ENCODE peak calls at places on chromosomes 11 and 22, in eight cellular contexts. H, F, J, K, Q, T, X and B are unnamed samples.

GRCh38 chr11:74417379-74417804 is 19.2 kb upstream of the PGM2L1 start:
- DNase-seq in K (no peak), F (no peak), X (no peak), J (no peak), Q (no peak), H (no peak), T (no peak), B (no peak)

GRCh38 chr11:36062796-36063380 is 119.0 kb downstream of the LDLRAD3 start:
- DNase-seq in Q (no peak), H (no peak), F (no peak), J (no peak), X (no peak), T (no peak), K (no peak), B (no peak)

GRCh38 chr11:121895919-121896318 is 220.1 kb downstream of the BLID start:
- DNase-seq in H (peak; percentile 38), Q (no peak), X (no peak), F (no peak), J (no peak), T (peak; percentile 68), K (no peak), B (no peak)

GRCh38 chr11:118895093-118896039 is 11.7 kb downstream of the CXCR5 start:
- DNase-seq in Q (no peak), H (no peak), J (no peak), K (peak; percentile 10), X (peak; percentile 68), F (peak; percentile 57), T (no peak), B (no peak)

GRCh38 chr22:39908737-39909136 is 7.9 kb downstream of the GRAP2 start:
- DNase-seq in Q (no peak), F (no peak), H (no peak), X (peak; percentile 36), T (no peak), K (no peak), J (no peak), B (no peak)

GRCh38 chr11:32092581-32093170 is 1.8 kb downstream of the RCN1 start:
- DNase-seq in H (no peak), K (no peak), X (no peak), F (no peak), T (no peak), J (no peak), Q (no peak), B (no peak)

GRCh38 chr11:7609521-7609920 is 63.8 kb downstream of the CYB5R2 start:
- DNase-seq in H (no peak), X (no peak), K (no peak), Q (no peak), J (no peak), T (peak; percentile 43), F (no peak), B (no peak)

GRCh38 chr11:130070829-130071205 is 1.1 kb downstream of the APLP2 start:
- DNase-seq in F (no peak), J (no peak), T (peak; percentile 40), Q (no peak), X (no peak), H (no peak), K (no peak), B (no peak)

GRCh38 chr22:34800265-34800664 is 265.7 kb upstream of the ISX start:
- DNase-seq in F (no peak), X (no peak), Q (no peak), H (no peak), T (peak; percentile 91), K (no peak), J (no peak), B (no peak)

GRCh38 chr22:36306227-36306626 is 53.3 kb downstream of the APOL1 start:
- DNase-seq in Q (no peak), K (no peak), H (no peak), T (no peak), X (no peak), J (no peak), F (no peak), B (no peak)

GRCh38 chr11:1048375-1049070 is 12.0 kb upstream of the MUC6 start:
- DNase-seq in T (no peak), Q (no peak), F (no peak), J (no peak), H (no peak), X (no peak), K (no peak), B (no peak)

GRCh38 chr22:37381489-37381888 is 45.8 kb downstream of the ELFN2 start:
- DNase-seq in Q (no peak), J (no peak), T (no peak), X (no peak), F (no peak), H (no peak), K (no peak), B (no peak)

GRCh38 chr11:23090659-23091058 is 230.4 kb upstream of the CCDC179 start:
- DNase-seq in T (no peak), J (no peak), X (no peak), Q (no peak), F (no peak), K (no peak), H (no peak), B (no peak)

GRCh38 chr11:37560346-37560745 is 962.3 kb upstream of the RAG2 start:
- DNase-seq in H (no peak), K (no peak), Q (no peak), F (no peak), X (no peak), J (no peak), T (no peak), B (no peak)

GRCh38 chr11:129973809-129974208 is 28.8 kb downstream of the PRDM10 start:
- DNase-seq in H (no peak), J (no peak), X (no peak), T (no peak), Q (no peak), F (no peak), K (no peak), B (no peak)

GRCh38 chr11:74992852-74993251 is 4.1 kb downstream of the NEU3 start:
- DNase-seq in K (no peak), J (no peak), X (no peak), F (no peak), T (no peak), Q (no peak), H (no peak), B (no peak)

GRCh38 chr22:21641417-21641794 is 696 bp upstream of the SDF2L1 start:
- DNase-seq in H (no peak), Q (no peak), K (no peak), F (no peak), X (no peak), J (no peak), T (peak; percentile 69), B (no peak)

GRCh38 chr22:43643362-43643761 is 168.7 kb downstream of the EFCAB6 start:
- DNase-seq in X (no peak), Q (no peak), J (no peak), K (no peak), F (no peak), H (no peak), T (no peak), B (no peak)

GRCh38 chr11:75341583-75341982 is 9.9 kb downstream of the ARRB1 start:
- DNase-seq in K (no peak), J (no peak), Q (no peak), F (no peak), H (no peak), X (no peak), T (no peak), B (no peak)